ENCODE peak calls at places on chromosomes 4 and X, in six cellular contexts. One of them, this sample, is unnamed.

GRCh38 chr4:87093443-87094123 is 126.8 kb downstream of the KLHL8 start:
- DNase-seq in H9: peak
- DNase-seq in endothelial cell: peak
- DNase-seq in hypothalamus: no peak
- DNase-seq in amygdala: no peak
- DNase-seq in heart right ventricle: no peak
- DNase-seq in this sample: peak

GRCh38 chr4:5927747-5928146 is 34.9 kb upstream of the CRMP1 start:
- DNase-seq in H9: no peak
- DNase-seq in endothelial cell: no peak
- DNase-seq in hypothalamus: no peak
- DNase-seq in amygdala: no peak
- DNase-seq in heart right ventricle: no peak
- DNase-seq in this sample: no peak

GRCh38 chr4:81870275-81870674 is 398.6 kb upstream of the RASGEF1B start:
- DNase-seq in H9: no peak
- DNase-seq in endothelial cell: no peak
- DNase-seq in hypothalamus: no peak
- DNase-seq in amygdala: no peak
- DNase-seq in heart right ventricle: no peak
- DNase-seq in this sample: no peak

GRCh38 chr4:99202536-99202935 is 16.5 kb downstream of the ADH6 start:
- DNase-seq in H9: no peak
- DNase-seq in endothelial cell: no peak
- DNase-seq in hypothalamus: no peak
- DNase-seq in amygdala: no peak
- DNase-seq in heart right ventricle: no peak
- DNase-seq in this sample: no peak

GRCh38 chrX:12973561-12974216 is 1.2 kb upstream of the TMSB4X start:
- DNase-seq in H9: no peak
- DNase-seq in endothelial cell: no peak
- DNase-seq in hypothalamus: no peak
- DNase-seq in amygdala: no peak
- DNase-seq in heart right ventricle: no peak
- DNase-seq in this sample: peak

GRCh38 chr4:183288955-183289354 is 31.1 kb downstream of the CLDN22 start:
- DNase-seq in H9: no peak
- DNase-seq in endothelial cell: no peak
- DNase-seq in hypothalamus: no peak
- DNase-seq in amygdala: no peak
- DNase-seq in heart right ventricle: no peak
- DNase-seq in this sample: no peak

GRCh38 chr4:107666134-107666533 is 53.9 kb downstream of the PAPSS1 start:
- DNase-seq in H9: no peak
- DNase-seq in endothelial cell: no peak
- DNase-seq in hypothalamus: no peak
- DNase-seq in amygdala: no peak
- DNase-seq in heart right ventricle: no peak
- DNase-seq in this sample: no peak

GRCh38 chr4:38065900-38066299 is 105.7 kb downstream of the PTTG2 start:
- DNase-seq in H9: no peak
- DNase-seq in endothelial cell: no peak
- DNase-seq in hypothalamus: no peak
- DNase-seq in amygdala: no peak
- DNase-seq in heart right ventricle: no peak
- DNase-seq in this sample: no peak

GRCh38 chr4:6472387-6473263 is at the start of gene PPP2R2C:
- DNase-seq in H9: peak
- DNase-seq in endothelial cell: no peak
- DNase-seq in hypothalamus: no peak
- DNase-seq in amygdala: no peak
- DNase-seq in heart right ventricle: no peak
- DNase-seq in this sample: no peak

GRCh38 chrX:85140963-85141362 is 102.6 kb downstream of the SATL1 start:
- DNase-seq in H9: no peak
- DNase-seq in endothelial cell: no peak
- DNase-seq in hypothalamus: no peak
- DNase-seq in amygdala: no peak
- DNase-seq in heart right ventricle: no peak
- DNase-seq in this sample: no peak

GRCh38 chrX:19272452-19272851 is 71.3 kb upstream of the PDHA1 start:
- DNase-seq in H9: no peak
- DNase-seq in endothelial cell: no peak
- DNase-seq in hypothalamus: no peak
- DNase-seq in amygdala: no peak
- DNase-seq in heart right ventricle: no peak
- DNase-seq in this sample: no peak

GRCh38 chr4:84948056-84948455 is 18.4 kb downstream of the WDFY3 start:
- DNase-seq in H9: no peak
- DNase-seq in endothelial cell: no peak
- DNase-seq in hypothalamus: no peak
- DNase-seq in amygdala: no peak
- DNase-seq in heart right ventricle: no peak
- DNase-seq in this sample: no peak

GRCh38 chr4:89158884-89159503 is 47.7 kb downstream of the TIGD2 start:
- DNase-seq in H9: no peak
- DNase-seq in endothelial cell: peak
- DNase-seq in hypothalamus: no peak
- DNase-seq in amygdala: no peak
- DNase-seq in heart right ventricle: no peak
- DNase-seq in this sample: peak

GRCh38 chrX:129980540-129981206 is 1.8 kb upstream of the BCORL1 start:
- DNase-seq in H9: peak
- DNase-seq in endothelial cell: no peak
- DNase-seq in hypothalamus: no peak
- DNase-seq in amygdala: no peak
- DNase-seq in heart right ventricle: peak
- DNase-seq in this sample: peak

GRCh38 chrX:42220083-42220482 is 296.7 kb upstream of the CASK start:
- DNase-seq in H9: no peak
- DNase-seq in endothelial cell: no peak
- DNase-seq in hypothalamus: no peak
- DNase-seq in amygdala: no peak
- DNase-seq in heart right ventricle: no peak
- DNase-seq in this sample: no peak

GRCh38 chr4:130203571-130203970 is 1107.6 kb downstream of the C4orf33 start:
- DNase-seq in H9: no peak
- DNase-seq in endothelial cell: no peak
- DNase-seq in hypothalamus: no peak
- DNase-seq in amygdala: no peak
- DNase-seq in heart right ventricle: no peak
- DNase-seq in this sample: no peak

GRCh38 chrX:12690646-12691045 is 100.6 kb upstream of the PRPS2 start:
- DNase-seq in H9: no peak
- DNase-seq in endothelial cell: no peak
- DNase-seq in hypothalamus: no peak
- DNase-seq in amygdala: no peak
- DNase-seq in heart right ventricle: no peak
- DNase-seq in this sample: no peak

GRCh38 chr4:157978680-157979361 is 194.0 kb downstream of the GASK1B start:
- DNase-seq in H9: peak
- DNase-seq in endothelial cell: peak
- DNase-seq in hypothalamus: no peak
- DNase-seq in amygdala: peak
- DNase-seq in heart right ventricle: peak
- DNase-seq in this sample: peak

GRCh38 chr4:105622269-105622668 is 69.8 kb downstream of the ARHGEF38 start:
- DNase-seq in H9: no peak
- DNase-seq in endothelial cell: no peak
- DNase-seq in hypothalamus: no peak
- DNase-seq in amygdala: no peak
- DNase-seq in heart right ventricle: no peak
- DNase-seq in this sample: no peak

GRCh38 chr4:71857713-71858451 is 74.0 kb upstream of the GC start:
- DNase-seq in H9: peak
- DNase-seq in endothelial cell: peak
- DNase-seq in hypothalamus: no peak
- DNase-seq in amygdala: no peak
- DNase-seq in heart right ventricle: no peak
- DNase-seq in this sample: no peak

GRCh38 chr4:184968784-184969201 is 49.5 kb upstream of the HELT start:
- DNase-seq in H9: peak
- DNase-seq in endothelial cell: no peak
- DNase-seq in hypothalamus: no peak
- DNase-seq in amygdala: no peak
- DNase-seq in heart right ventricle: peak
- DNase-seq in this sample: no peak

GRCh38 chr4:100391913-100392312 is 125.9 kb downstream of the EMCN start:
- DNase-seq in H9: no peak
- DNase-seq in endothelial cell: no peak
- DNase-seq in hypothalamus: no peak
- DNase-seq in amygdala: no peak
- DNase-seq in heart right ventricle: no peak
- DNase-seq in this sample: no peak

GRCh38 chr4:147732516-147733193 is 767 bp downstream of the ARHGAP10 start:
- DNase-seq in H9: peak
- DNase-seq in endothelial cell: peak
- DNase-seq in hypothalamus: no peak
- DNase-seq in amygdala: no peak
- DNase-seq in heart right ventricle: peak
- DNase-seq in this sample: no peak

GRCh38 chr4:100935090-100935489 is 412.2 kb downstream of the PPP3CA start:
- DNase-seq in H9: no peak
- DNase-seq in endothelial cell: no peak
- DNase-seq in hypothalamus: no peak
- DNase-seq in amygdala: no peak
- DNase-seq in heart right ventricle: no peak
- DNase-seq in this sample: no peak

GRCh38 chr4:110055014-110055768 is 142.5 kb downstream of the EGF start:
- DNase-seq in H9: no peak
- DNase-seq in endothelial cell: no peak
- DNase-seq in hypothalamus: no peak
- DNase-seq in amygdala: no peak
- DNase-seq in heart right ventricle: no peak
- DNase-seq in this sample: peak

GRCh38 chrX:13180807-13181206 is 136.4 kb upstream of the FAM9C start:
- DNase-seq in H9: no peak
- DNase-seq in endothelial cell: no peak
- DNase-seq in hypothalamus: no peak
- DNase-seq in amygdala: no peak
- DNase-seq in heart right ventricle: no peak
- DNase-seq in this sample: no peak

GRCh38 chr4:153763404-153763803 is 3.6 kb upstream of the RNF175 start:
- DNase-seq in H9: no peak
- DNase-seq in endothelial cell: no peak
- DNase-seq in hypothalamus: no peak
- DNase-seq in amygdala: no peak
- DNase-seq in heart right ventricle: no peak
- DNase-seq in this sample: no peak

GRCh38 chrX:72069380-72070160 is 62.1 kb downstream of the RTL5 start:
- DNase-seq in H9: no peak
- DNase-seq in endothelial cell: no peak
- DNase-seq in hypothalamus: no peak
- DNase-seq in amygdala: no peak
- DNase-seq in heart right ventricle: no peak
- DNase-seq in this sample: no peak

GRCh38 chr4:19842471-19842870 is 409.2 kb upstream of the SLIT2 start:
- DNase-seq in H9: no peak
- DNase-seq in endothelial cell: no peak
- DNase-seq in hypothalamus: no peak
- DNase-seq in amygdala: no peak
- DNase-seq in heart right ventricle: no peak
- DNase-seq in this sample: no peak

GRCh38 chr4:7186081-7186480 is 6.3 kb upstream of the SORCS2 start:
- DNase-seq in H9: peak
- DNase-seq in endothelial cell: peak
- DNase-seq in hypothalamus: no peak
- DNase-seq in amygdala: no peak
- DNase-seq in heart right ventricle: no peak
- DNase-seq in this sample: no peak

This sample was measured in retina.